ENCODE peak calls at places on chromosome 21, in ten cellular contexts. W is lower leg skin, A is ovary, U is heart left ventricle, K is uterus, L is stomach, E is upper lobe of left lung, Y is HCT116, P is testis, X is tibial nerve. N is an unnamed sample.
A peak's percentile ranks its signal among the peaks of the same experiment; 100 is the strongest.

GRCh38 chr21:42120056-42120903 is 49.2 kb downstream of the UMODL1 start:
- DNase-seq in W (no peak), A (no peak), U (peak; percentile 44), K (no peak), L (no peak), E (no peak), Y (no peak), P (no peak), X (no peak), N (no peak)

GRCh38 chr21:42850866-42851391 is 28.4 kb downstream of the WDR4 start:
- DNase-seq in W (no peak), A (no peak), U (no peak), K (no peak), L (peak; percentile 34), E (no peak), Y (no peak), P (peak; percentile 43), X (no peak), N (no peak)

GRCh38 chr21:41786521-41786987 is 19.7 kb upstream of the RIPK4 start:
- DNase-seq in W (no peak), A (no peak), U (no peak), K (no peak), L (peak; percentile 46), E (no peak), Y (no peak), P (no peak), X (no peak), N (peak; percentile 57)

GRCh38 chr21:33014331-33014730 is 11.4 kb upstream of the OLIG2 start:
- DNase-seq in W (no peak), A (no peak), U (no peak), K (no peak), L (no peak), E (no peak), Y (peak; percentile 3), P (no peak), X (no peak), N (no peak)

GRCh38 chr21:41369105-41369914 is 7.5 kb downstream of the MX2 start:
- DNase-seq in W (no peak), A (peak; percentile 42), U (peak; percentile 75), K (peak; percentile 31), L (no peak), E (peak; percentile 44), Y (no peak), P (peak; percentile 25), X (no peak), N (peak; percentile 21)

GRCh38 chr21:29481641-29482040 is 182.9 kb downstream of the BACH1 start:
- DNase-seq in W (no peak), A (no peak), U (no peak), K (no peak), L (no peak), E (no peak), Y (no peak), P (no peak), X (no peak), N (no peak)

GRCh38 chr21:33281101-33281652 is 15.0 kb downstream of the IL10RB start:
- DNase-seq in W (no peak), A (no peak), U (no peak), K (no peak), L (no peak), E (no peak), Y (no peak), P (no peak), X (no peak), N (no peak)

GRCh38 chr21:33383056-33383888 is 19.9 kb upstream of the IFNGR2 start:
- DNase-seq in W (peak; percentile 70), A (peak; percentile 70), U (peak; percentile 80), K (peak; percentile 44), L (peak; percentile 68), E (peak; percentile 83), Y (peak; percentile 86), P (peak; percentile 61), X (no peak), N (peak; percentile 59)

GRCh38 chr21:34152500-34152899 is 79.1 kb downstream of the MRPS6 start:
- DNase-seq in W (no peak), A (no peak), U (no peak), K (no peak), L (no peak), E (no peak), Y (no peak), P (no peak), X (no peak), N (no peak)

GRCh38 chr21:41480086-41480690 is 27.8 kb downstream of the TMPRSS2 start:
- DNase-seq in W (no peak), A (no peak), U (no peak), K (no peak), L (peak; percentile 86), E (peak; percentile 55), Y (no peak), P (no peak), X (no peak), N (peak; percentile 70)

GRCh38 chr21:15063821-15064575 is 802 bp downstream of the NRIP1 start:
- DNase-seq in W (peak; percentile 26), A (no peak), U (peak; percentile 84), K (peak; percentile 43), L (peak; percentile 65), E (peak; percentile 45), Y (no peak), P (peak; percentile 48), X (peak; percentile 22), N (peak; percentile 54)

GRCh38 chr21:46038871-46039397 is 57.4 kb downstream of the COL6A1 start:
- DNase-seq in W (no peak), A (peak; percentile 92), U (peak; percentile 89), K (peak; percentile 73), L (no peak), E (no peak), Y (no peak), P (peak; percentile 77), X (no peak), N (peak; percentile 41)
- TF ChIP-seq POLR2A in W (no peak), A (peak; percentile 22), U (peak; percentile 8), K (no peak), L (no peak), E (no peak), Y (no peak), P (no peak), X (no peak), N (no peak)

DNA sequence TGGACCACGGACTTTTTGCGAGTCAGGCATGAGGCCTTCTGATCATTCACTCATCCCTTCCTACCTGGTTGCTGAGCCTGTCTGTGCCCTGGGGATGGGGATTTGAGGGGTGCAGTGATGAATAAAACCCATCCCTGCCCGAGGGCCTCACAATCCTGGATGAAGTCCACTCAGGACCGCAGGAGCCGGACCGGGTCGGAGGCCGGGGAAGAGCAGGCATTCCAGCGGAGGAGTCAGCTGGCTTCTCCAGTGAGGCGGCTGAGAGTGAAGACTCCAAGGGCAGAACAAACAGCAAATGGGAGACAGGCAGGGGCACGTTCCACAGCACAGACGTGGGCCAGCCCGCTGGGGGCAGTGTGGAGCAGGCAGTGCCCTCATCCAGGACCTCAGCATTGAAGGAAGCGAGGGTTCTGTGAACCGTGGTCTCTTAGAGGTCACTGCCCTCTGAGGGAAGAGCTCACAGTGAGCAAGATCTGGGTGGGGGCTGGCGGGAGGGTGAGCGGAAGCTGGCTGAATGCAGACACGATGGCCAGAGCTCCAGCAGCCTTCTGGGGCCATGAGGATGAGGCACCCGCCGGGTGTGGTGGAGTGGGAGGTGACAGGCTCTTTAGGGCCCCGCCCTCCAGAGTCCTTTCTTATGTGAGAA is 10.9 kb upstream of the LRRC3 start:
- DNase-seq in W (no peak), A (no peak), U (no peak), K (no peak), L (no peak), E (no peak), Y (peak; percentile 36), P (no peak), X (no peak), N (no peak)
- TF ChIP-seq CTCF in W (no peak), A (no peak), U (no peak), K (no peak), L (no peak), E (no peak), Y (peak; percentile 93), P (no peak), X (no peak), N (no peak)

GRCh38 chr21:35408401-35408800 is 359.3 kb upstream of the RUNX1 start:
- DNase-seq in W (no peak), A (no peak), U (no peak), K (no peak), L (no peak), E (no peak), Y (no peak), P (no peak), X (no peak), N (no peak)
- H3K4me3 ChIP-seq in W (no peak overlapping the region), A (no peak overlapping the region), U (peak overlapping the region; percentile 25), K (no peak overlapping the region), L (no peak overlapping the region), E (no peak overlapping the region), Y (no peak overlapping the region), P (no peak overlapping the region), X (no peak overlapping the region), N (no peak overlapping the region)

GRCh38 chr21:39048064-39048463 is 135.2 kb downstream of the PSMG1 start:
- DNase-seq in W (peak; percentile 67), A (no peak), U (no peak), K (no peak), L (no peak), E (no peak), Y (no peak), P (no peak), X (no peak), N (no peak)
- TF ChIP-seq POLR2A in W (no peak), A (no peak), U (no peak), K (no peak), L (no peak), E (no peak), Y (no peak), P (no peak), X (no peak), N (no peak)

DNA sequence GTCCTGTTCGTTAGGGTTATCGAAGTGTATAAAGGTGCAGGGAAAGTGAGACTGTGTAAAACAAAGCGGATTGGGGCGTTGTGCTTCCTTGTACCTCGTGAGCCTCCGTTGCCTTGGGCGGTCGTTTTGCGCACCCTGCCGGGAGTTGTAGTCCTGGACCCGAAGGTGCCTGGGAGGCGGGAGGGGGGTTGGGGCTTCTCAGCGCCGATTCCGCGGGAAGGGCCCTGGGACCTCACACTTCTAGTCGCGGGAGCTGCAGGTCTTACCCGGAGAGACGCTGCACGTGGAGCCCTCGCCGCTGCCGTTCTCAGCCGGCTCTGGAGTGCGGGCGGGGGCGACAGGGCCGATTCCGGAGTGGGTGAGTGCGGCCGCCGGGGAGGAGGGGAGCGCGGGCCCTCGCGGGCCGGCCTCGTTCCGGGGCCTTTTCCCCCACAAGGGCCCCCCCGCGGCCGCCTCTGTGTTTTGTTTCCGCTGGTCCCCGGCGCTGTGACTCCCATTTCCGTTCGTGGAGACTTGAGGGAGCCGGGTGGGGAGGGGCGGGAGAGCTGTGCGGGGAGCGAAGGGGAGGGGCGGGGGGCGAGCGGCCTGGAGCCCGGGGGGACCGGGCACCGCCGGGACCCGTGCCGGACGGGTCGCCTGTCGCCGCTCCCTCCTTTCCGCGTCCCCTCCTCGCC is 586 bp downstream of the GABPA start:
- DNase-seq in W (peak; percentile 92), A (peak; percentile 91), U (peak; percentile 94), K (peak; percentile 88), L (peak; percentile 90), E (peak; percentile 90), Y (peak; percentile 39), P (peak; percentile 93), X (peak; percentile 81), N (peak; percentile 91)
- TF ChIP-seq CTCF in W (no peak), A (peak; percentile 26), U (no peak), K (no peak), L (no peak), E (no peak), Y (no peak), P (no peak), X (peak; percentile 23), N (peak; percentile 17)

N was measured in body of pancreas.